ENCODE peak calls at places on chromosome 15, in eight cellular contexts. O is activated B cell treated with CpG ODN at 0.5 μM for 24 hours, G is WERI-Rb-1, F is cardiac muscle cell, H is uterus, E is AG04449, N is left lung, R is stomach. U is an unnamed sample.

GRCh38 chr15:56245871-56246814 is 2.5 kb upstream of the RFX7 start:
- DNase-seq in F (peak), H (peak), O (peak), E (peak), G (peak), N (peak), R (peak), U (peak)

GRCh38 chr15:71124937-71125755 is 9.9 kb downstream of the THSD4 start:
- DNase-seq in R (no peak), N (no peak), O (no peak), H (no peak), E (no peak), G (no peak), F (no peak), U (no peak)

GRCh38 chr15:64050281-64051092 is 4.2 kb upstream of the DAPK2 start:
- DNase-seq in O (no peak), R (no peak), H (no peak), N (no peak), E (no peak), G (no peak), F (no peak), U (no peak)

GRCh38 chr15:45551691-45552090 is 29.1 kb upstream of the SLC30A4 start:
- DNase-seq in N (no peak), H (no peak), G (no peak), E (no peak), R (no peak), O (no peak), F (no peak), U (no peak)

GRCh38 chr15:24621630-24622215 is 53.9 kb upstream of the NPAP1 start:
- DNase-seq in H (no peak), E (no peak), O (no peak), F (no peak), R (no peak), N (no peak), G (no peak), U (no peak)

GRCh38 chr15:77650285-77650684 is 17.6 kb upstream of the LINGO1 start:
- DNase-seq in H (no peak), O (no peak), N (no peak), R (no peak), F (peak), E (no peak), G (peak), U (no peak)

GRCh38 chr15:39934415-39935044 is 615 bp downstream of the EIF2AK4 start:
- DNase-seq in N (no peak), F (no peak), E (no peak), O (no peak), H (no peak), R (no peak), G (no peak), U (no peak)

GRCh38 chr15:98226578-98226977 is 266.1 kb downstream of the ARRDC4 start:
- DNase-seq in G (no peak), O (no peak), R (no peak), E (no peak), H (no peak), N (no peak), F (no peak), U (no peak)

GRCh38 chr15:58793862-58794261 is 22.8 kb downstream of the MINDY2 start:
- DNase-seq in N (no peak), G (no peak), E (no peak), F (peak), H (no peak), O (no peak), R (no peak), U (no peak)

GRCh38 chr15:100910556-100910955 is 8.6 kb upstream of the LRRK1 start:
- DNase-seq in G (no peak), H (no peak), E (no peak), R (no peak), N (no peak), F (no peak), O (no peak), U (no peak)
- TF ChIP-seq CTCF in G (no peak), H (no peak), E (no peak), R (no peak), N (no peak), F (no peak), O (no peak), U (no peak)

GRCh38 chr15:75451674-75452363 is at the start of gene SIN3A:
- DNase-seq in G (peak), H (peak), E (peak), R (peak), N (peak), O (peak), F (peak), U (peak)

GRCh38 chr15:75453703-75454470 is 2.4 kb upstream of the SIN3A start:
- DNase-seq in H (peak), G (peak), F (peak), O (peak), R (peak), N (peak), E (peak), U (peak)

GRCh38 chr15:75454471-75455418 is 3.3 kb upstream of the SIN3A start:
- DNase-seq in F (no peak), N (peak), E (no peak), H (no peak), R (peak), G (peak), O (peak), U (peak)

GRCh38 chr15:75452364-75452967 is 976 bp upstream of the SIN3A start:
- DNase-seq in N (peak), G (peak), E (no peak), F (peak), R (peak), O (peak), H (peak), U (peak)

DNA sequence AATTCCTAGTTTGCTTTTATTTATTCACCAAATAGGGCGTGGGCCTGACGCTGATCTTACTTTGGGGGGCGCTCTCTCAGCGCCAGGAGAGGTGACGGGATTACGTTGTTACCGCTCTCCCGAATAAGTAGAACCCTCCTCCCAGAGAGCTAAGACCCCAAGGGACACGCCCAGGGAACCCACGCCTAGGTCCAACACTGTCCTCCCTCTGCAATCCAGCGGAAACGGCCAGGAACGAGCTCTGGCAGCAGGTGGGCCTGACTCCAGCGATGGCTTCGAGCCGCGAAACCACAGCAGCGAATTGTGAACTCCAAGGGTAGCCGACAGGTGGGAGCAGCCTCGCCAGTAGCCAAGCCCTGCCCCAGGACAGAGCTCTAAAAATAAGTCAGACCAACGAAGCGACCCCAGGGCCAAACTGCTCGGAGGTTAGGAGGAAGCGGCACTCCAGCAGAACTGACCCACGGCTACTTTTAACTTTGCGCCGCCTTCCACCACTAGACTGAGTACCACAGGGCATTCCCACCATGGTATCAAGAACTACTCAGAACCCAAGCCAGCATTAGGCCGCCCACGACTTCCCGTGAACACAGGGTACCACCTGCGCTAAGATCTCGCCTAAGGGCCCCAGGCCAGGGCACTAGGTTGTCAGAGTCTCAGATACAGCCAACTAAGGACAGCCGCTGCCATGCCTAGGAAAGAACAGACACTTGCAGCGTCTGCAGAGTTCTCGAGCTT is 1.6 kb upstream of the SIN3A start:
- DNase-seq in E (no peak), G (peak), N (peak), R (peak), H (peak), O (peak), F (peak), U (peak)
- TF ChIP-seq CTCF in E (peak), G (peak), N (no peak), R (no peak), H (no peak), O (no peak), F (peak), U (no peak)

GRCh38 chr15:66400351-66400774 is 13.7 kb downstream of the MAP2K1 start:
- DNase-seq in H (no peak), G (no peak), E (no peak), O (no peak), N (no peak), R (no peak), F (no peak), U (no peak)

GRCh38 chr15:66403323-66403722 is 16.6 kb downstream of the MAP2K1 start:
- DNase-seq in R (no peak), E (no peak), O (no peak), N (no peak), G (no peak), H (no peak), F (no peak), U (no peak)

GRCh38 chr15:66402885-66403284 is 16.2 kb downstream of the MAP2K1 start:
- DNase-seq in H (no peak), O (no peak), N (no peak), R (no peak), E (no peak), F (no peak), G (no peak), U (no peak)

GRCh38 chr15:66399276-66399675 is 12.6 kb downstream of the MAP2K1 start:
- DNase-seq in R (no peak), H (no peak), N (no peak), G (no peak), O (no peak), E (no peak), F (no peak), U (no peak)

GRCh38 chr15:66401130-66402021 is 14.7 kb downstream of the MAP2K1 start:
- DNase-seq in E (no peak), G (no peak), N (no peak), F (no peak), R (no peak), O (no peak), H (no peak), U (no peak)
- TF ChIP-seq CTCF in E (no peak), G (no peak), N (no peak), F (no peak), R (no peak), O (no peak), H (no peak), U (no peak)

DNA sequence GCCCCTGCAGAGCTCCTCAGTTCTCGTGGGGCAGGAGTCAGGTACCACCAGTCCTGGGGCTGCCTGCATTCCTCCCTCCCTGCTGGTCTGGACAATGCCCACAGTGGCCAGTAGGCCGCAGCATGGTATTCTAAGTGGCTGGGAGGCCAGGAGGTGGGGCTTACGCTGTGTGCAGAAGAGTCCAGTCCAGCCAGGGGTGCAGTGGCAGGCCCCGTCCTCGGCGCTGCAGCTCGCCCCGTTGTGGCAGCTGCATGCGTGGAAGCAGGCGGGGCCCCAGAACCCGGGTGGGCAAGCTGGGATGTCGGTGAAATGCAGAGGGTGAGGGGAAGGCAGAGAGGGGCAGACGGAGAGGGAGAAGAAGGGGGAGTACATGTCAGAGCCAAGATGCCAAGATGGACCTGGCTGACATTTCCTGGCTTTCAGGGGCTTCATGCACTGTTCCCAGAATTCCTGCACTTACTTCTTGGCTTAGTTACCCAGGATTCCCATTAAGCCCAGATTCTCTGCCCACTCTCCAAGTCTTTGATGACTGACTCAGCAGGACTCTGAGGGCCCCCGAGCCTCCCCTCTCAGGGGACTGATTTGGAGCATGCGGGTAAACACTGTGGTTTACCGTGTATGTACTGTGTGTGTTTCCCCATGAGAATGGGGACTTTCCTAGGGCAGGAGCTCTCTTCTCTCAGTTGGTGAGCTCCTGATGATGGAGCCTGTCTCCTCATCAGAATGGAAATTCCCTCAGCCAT is 47.5 kb downstream of the RAB11A start:
- DNase-seq in N (peak), R (peak), O (peak), E (peak), H (peak), G (peak), F (peak), U (no peak)
- TF ChIP-seq CTCF in N (peak), R (peak), O (no peak), E (peak), H (peak), G (peak), F (peak), U (no peak)

DNA sequence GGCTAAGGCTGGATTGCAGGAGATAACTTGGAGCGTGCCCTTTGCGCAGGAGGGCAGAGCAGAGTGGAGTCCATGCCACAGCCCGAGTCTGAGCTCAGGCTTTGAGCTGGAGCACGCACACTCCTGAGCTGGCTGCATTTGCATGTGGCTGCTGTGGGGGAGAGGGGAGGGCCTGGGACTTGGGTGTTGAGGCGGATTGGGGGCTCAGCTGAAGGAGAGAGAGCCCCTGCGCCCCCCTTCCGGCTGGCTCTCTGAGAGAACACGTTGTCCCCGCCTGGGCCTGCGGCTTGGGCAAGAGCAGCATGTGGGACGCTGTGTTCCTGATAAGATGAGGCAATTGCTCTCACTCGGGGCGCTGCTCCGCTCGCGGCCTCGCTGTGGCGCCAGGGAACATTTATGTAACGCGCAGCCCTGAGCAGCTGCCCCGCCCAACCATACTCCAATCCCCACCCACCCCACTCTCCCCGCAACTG is 39.1 kb downstream of the KLF13 start:
- DNase-seq in E (no peak), N (peak), H (peak), R (peak), O (peak), G (peak), F (peak), U (peak)
- TF ChIP-seq CTCF in E (peak), N (peak), H (peak), R (peak), O (no peak), G (no peak), F (peak), U (peak)

GRCh38 chr15:68051109-68051508 is 3.0 kb upstream of the PIAS1 start:
- DNase-seq in O (no peak), F (no peak), H (no peak), R (no peak), G (no peak), N (no peak), E (no peak), U (no peak)
- TF ChIP-seq CTCF in O (no peak), F (no peak), H (no peak), R (no peak), G (peak), N (no peak), E (no peak), U (no peak)

DNA sequence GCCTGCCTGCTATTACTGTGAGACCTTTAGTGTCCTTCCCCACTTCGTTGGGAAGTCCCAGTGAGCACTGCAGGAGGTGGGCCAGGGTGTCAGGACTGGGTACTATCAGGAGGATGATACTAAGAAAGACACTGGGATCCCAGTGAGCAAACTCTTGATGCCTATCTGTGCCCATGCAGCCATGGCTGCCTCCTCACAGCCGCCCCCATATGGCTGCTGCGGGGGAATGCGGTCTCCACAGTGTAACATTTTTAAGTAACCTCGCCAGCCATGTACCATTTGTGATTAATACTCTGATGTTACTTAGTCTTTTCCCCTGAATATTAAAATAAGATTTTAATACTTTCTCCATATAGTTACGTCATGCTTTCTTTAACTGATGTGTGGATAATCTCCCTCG is 312.2 kb downstream of the RYR3 start:
- DNase-seq in F (no peak), R (no peak), G (no peak), O (no peak), H (no peak), N (no peak), E (no peak), U (no peak)
- TF ChIP-seq CTCF in F (no peak), R (no peak), G (peak), O (no peak), H (no peak), N (no peak), E (no peak), U (no peak)